ENCODE peak calls at places on chromosomes 11 and 22, in nine cellular contexts. One of them, this sample, is unnamed.
A peak's percentile ranks its signal among the peaks of the same experiment; 100 is the strongest.

GRCh38 chr11:15139101-15139770 is 24.5 kb downstream of the INSC start:
- DNase-seq in cardiac muscle cell: no peak
- DNase-seq in cardiac fibroblast: no peak
- DNase-seq in uterus: no peak
- DNase-seq in foreskin fibroblast: no peak
- DNase-seq in GM20000: no peak
- DNase-seq in fibroblast of pulmonary artery: no peak
- DNase-seq in Panc1: no peak
- DNase-seq in PC-9: no peak
- DNase-seq in this sample: no peak

GRCh38 chr11:65445101-65445603 is 22.6 kb downstream of the NEAT1 start:
- DNase-seq in cardiac muscle cell: no peak
- DNase-seq in cardiac fibroblast: peak; percentile 55
- DNase-seq in uterus: peak; percentile 14
- DNase-seq in foreskin fibroblast: no peak
- DNase-seq in GM20000: no peak
- DNase-seq in fibroblast of pulmonary artery: peak; percentile 46
- DNase-seq in Panc1: no peak
- DNase-seq in PC-9: no peak
- DNase-seq in this sample: no peak

GRCh38 chr11:69657911-69658605 is 17.1 kb downstream of the LTO1 start:
- DNase-seq in cardiac muscle cell: peak; percentile 86
- DNase-seq in cardiac fibroblast: no peak
- DNase-seq in uterus: no peak
- DNase-seq in foreskin fibroblast: no peak
- DNase-seq in GM20000: no peak
- DNase-seq in fibroblast of pulmonary artery: peak; percentile 37
- DNase-seq in Panc1: no peak
- DNase-seq in PC-9: no peak
- DNase-seq in this sample: peak; percentile 62

GRCh38 chr22:49183826-49184216 is 643.9 kb downstream of the BRD1 start:
- DNase-seq in cardiac muscle cell: no peak
- DNase-seq in cardiac fibroblast: no peak
- DNase-seq in uterus: no peak
- DNase-seq in foreskin fibroblast: no peak
- DNase-seq in GM20000: no peak
- DNase-seq in fibroblast of pulmonary artery: no peak
- DNase-seq in Panc1: no peak
- DNase-seq in PC-9: no peak
- DNase-seq in this sample: no peak

GRCh38 chr11:69135420-69136363 is 20.0 kb upstream of the SMIM38 start:
- DNase-seq in cardiac muscle cell: no peak
- DNase-seq in cardiac fibroblast: no peak
- DNase-seq in uterus: no peak
- DNase-seq in foreskin fibroblast: no peak
- DNase-seq in GM20000: no peak
- DNase-seq in fibroblast of pulmonary artery: no peak
- DNase-seq in Panc1: no peak
- DNase-seq in PC-9: no peak
- DNase-seq in this sample: no peak

GRCh38 chr11:30733748-30734147 is 147.6 kb upstream of the MPPED2 start:
- DNase-seq in cardiac muscle cell: no peak
- DNase-seq in cardiac fibroblast: no peak
- DNase-seq in uterus: no peak
- DNase-seq in foreskin fibroblast: no peak
- DNase-seq in GM20000: no peak
- DNase-seq in fibroblast of pulmonary artery: no peak
- DNase-seq in Panc1: no peak
- DNase-seq in PC-9: no peak
- DNase-seq in this sample: no peak

GRCh38 chr11:57936050-57936418 is 87.6 kb upstream of the OR9Q1 start:
- DNase-seq in cardiac muscle cell: no peak
- DNase-seq in cardiac fibroblast: peak; percentile 4
- DNase-seq in uterus: no peak
- DNase-seq in foreskin fibroblast: no peak
- DNase-seq in GM20000: no peak
- DNase-seq in fibroblast of pulmonary artery: no peak
- DNase-seq in Panc1: no peak
- DNase-seq in PC-9: no peak
- DNase-seq in this sample: no peak

GRCh38 chr11:82802710-82803109 is 69.0 kb upstream of the FAM181B start:
- DNase-seq in cardiac muscle cell: no peak
- DNase-seq in cardiac fibroblast: no peak
- DNase-seq in uterus: no peak
- DNase-seq in foreskin fibroblast: no peak
- DNase-seq in GM20000: no peak
- DNase-seq in fibroblast of pulmonary artery: no peak
- DNase-seq in Panc1: no peak
- DNase-seq in PC-9: no peak
- DNase-seq in this sample: no peak

GRCh38 chr11:18245396-18245795 is 3.1 kb downstream of the SAA2 start:
- DNase-seq in cardiac muscle cell: no peak
- DNase-seq in cardiac fibroblast: peak; percentile 27
- DNase-seq in uterus: no peak
- DNase-seq in foreskin fibroblast: peak; percentile 22
- DNase-seq in GM20000: no peak
- DNase-seq in fibroblast of pulmonary artery: no peak
- DNase-seq in Panc1: no peak
- DNase-seq in PC-9: no peak
- DNase-seq in this sample: no peak

GRCh38 chr22:44261164-44261860 is 51.4 kb downstream of the SHISAL1 start:
- DNase-seq in cardiac muscle cell: no peak
- DNase-seq in cardiac fibroblast: no peak
- DNase-seq in uterus: peak; percentile 7
- DNase-seq in foreskin fibroblast: no peak
- DNase-seq in GM20000: no peak
- DNase-seq in fibroblast of pulmonary artery: no peak
- DNase-seq in Panc1: no peak
- DNase-seq in PC-9: no peak
- DNase-seq in this sample: no peak

GRCh38 chr11:72037554-72038311 is 39.0 kb downstream of the IL18BP start:
- DNase-seq in cardiac muscle cell: no peak
- DNase-seq in cardiac fibroblast: peak; percentile 18
- DNase-seq in uterus: peak; percentile 32
- DNase-seq in foreskin fibroblast: peak; percentile 42
- DNase-seq in GM20000: no peak
- DNase-seq in fibroblast of pulmonary artery: no peak
- DNase-seq in Panc1: no peak
- DNase-seq in PC-9: no peak
- DNase-seq in this sample: no peak

GRCh38 chr22:40406063-40406890 is 35.9 kb downstream of the SGSM3 start:
- DNase-seq in cardiac muscle cell: no peak
- DNase-seq in cardiac fibroblast: no peak
- DNase-seq in uterus: no peak
- DNase-seq in foreskin fibroblast: no peak
- DNase-seq in GM20000: no peak
- DNase-seq in fibroblast of pulmonary artery: no peak
- DNase-seq in Panc1: no peak
- DNase-seq in PC-9: no peak
- DNase-seq in this sample: no peak

GRCh38 chr11:95659088-95659487 is 130.5 kb downstream of the FAM76B start:
- DNase-seq in cardiac muscle cell: no peak
- DNase-seq in cardiac fibroblast: peak; percentile 33
- DNase-seq in uterus: no peak
- DNase-seq in foreskin fibroblast: peak; percentile 77
- DNase-seq in GM20000: no peak
- DNase-seq in fibroblast of pulmonary artery: no peak
- DNase-seq in Panc1: no peak
- DNase-seq in PC-9: no peak
- DNase-seq in this sample: no peak

GRCh38 chr11:34068098-34068497 is 16.6 kb downstream of the CAPRIN1 start:
- DNase-seq in cardiac muscle cell: no peak
- DNase-seq in cardiac fibroblast: peak; percentile 73
- DNase-seq in uterus: no peak
- DNase-seq in foreskin fibroblast: peak; percentile 50
- DNase-seq in GM20000: no peak
- DNase-seq in fibroblast of pulmonary artery: peak; percentile 78
- DNase-seq in Panc1: no peak
- DNase-seq in PC-9: no peak
- DNase-seq in this sample: no peak

GRCh38 chr22:44704159-44705021 is 2.4 kb downstream of the PRR5 start:
- DNase-seq in cardiac muscle cell: no peak
- DNase-seq in cardiac fibroblast: no peak
- DNase-seq in uterus: no peak
- DNase-seq in foreskin fibroblast: no peak
- DNase-seq in GM20000: no peak
- DNase-seq in fibroblast of pulmonary artery: no peak
- DNase-seq in Panc1: no peak
- DNase-seq in PC-9: peak; percentile 23
- DNase-seq in this sample: no peak

GRCh38 chr11:1934326-1935155 is 12.6 kb upstream of the MRPL23 start:
- DNase-seq in cardiac muscle cell: no peak
- DNase-seq in cardiac fibroblast: no peak
- DNase-seq in uterus: peak; percentile 12
- DNase-seq in foreskin fibroblast: no peak
- DNase-seq in GM20000: peak; percentile 32
- DNase-seq in fibroblast of pulmonary artery: no peak
- DNase-seq in Panc1: no peak
- DNase-seq in PC-9: no peak
- DNase-seq in this sample: peak; percentile 1

GRCh38 chr22:45344339-45344738 is 34.6 kb downstream of the FAM118A start:
- DNase-seq in cardiac muscle cell: peak; percentile 42
- DNase-seq in cardiac fibroblast: no peak
- DNase-seq in uterus: no peak
- DNase-seq in foreskin fibroblast: no peak
- DNase-seq in GM20000: no peak
- DNase-seq in fibroblast of pulmonary artery: peak; percentile 31
- DNase-seq in Panc1: no peak
- DNase-seq in PC-9: no peak
- DNase-seq in this sample: peak; percentile 13

GRCh38 chr11:70547386-70547785 is 149.1 kb downstream of the CTTN start:
- DNase-seq in cardiac muscle cell: no peak
- DNase-seq in cardiac fibroblast: no peak
- DNase-seq in uterus: no peak
- DNase-seq in foreskin fibroblast: no peak
- DNase-seq in GM20000: no peak
- DNase-seq in fibroblast of pulmonary artery: no peak
- DNase-seq in Panc1: no peak
- DNase-seq in PC-9: peak; percentile 21
- DNase-seq in this sample: no peak

GRCh38 chr22:30078320-30079311 is 1.6 kb upstream of the HORMAD2 start:
- DNase-seq in cardiac muscle cell: no peak
- DNase-seq in cardiac fibroblast: no peak
- DNase-seq in uterus: no peak
- DNase-seq in foreskin fibroblast: no peak
- DNase-seq in GM20000: peak; percentile 56
- DNase-seq in fibroblast of pulmonary artery: no peak
- DNase-seq in Panc1: no peak
- DNase-seq in PC-9: no peak
- DNase-seq in this sample: no peak

GRCh38 chr11:119991669-119992068 is 146.2 kb downstream of the TRIM29 start:
- DNase-seq in cardiac muscle cell: no peak
- DNase-seq in cardiac fibroblast: no peak
- DNase-seq in uterus: no peak
- DNase-seq in foreskin fibroblast: no peak
- DNase-seq in GM20000: no peak
- DNase-seq in fibroblast of pulmonary artery: no peak
- DNase-seq in Panc1: no peak
- DNase-seq in PC-9: no peak
- DNase-seq in this sample: peak; percentile 42

GRCh38 chr11:119992171-119993051 is 145.5 kb downstream of the TRIM29 start:
- DNase-seq in cardiac muscle cell: no peak
- DNase-seq in cardiac fibroblast: no peak
- DNase-seq in uterus: no peak
- DNase-seq in foreskin fibroblast: peak; percentile 4
- DNase-seq in GM20000: no peak
- DNase-seq in fibroblast of pulmonary artery: no peak
- DNase-seq in Panc1: no peak
- DNase-seq in PC-9: no peak
- DNase-seq in this sample: no peak

GRCh38 chr11:119995730-119996491 is 142.0 kb downstream of the TRIM29 start:
- DNase-seq in cardiac muscle cell: no peak
- DNase-seq in cardiac fibroblast: no peak
- DNase-seq in uterus: no peak
- DNase-seq in foreskin fibroblast: no peak
- DNase-seq in GM20000: no peak
- DNase-seq in fibroblast of pulmonary artery: no peak
- DNase-seq in Panc1: no peak
- DNase-seq in PC-9: no peak
- DNase-seq in this sample: no peak

GRCh38 chr11:119991022-119991404 is 146.9 kb downstream of the TRIM29 start:
- DNase-seq in cardiac muscle cell: no peak
- DNase-seq in cardiac fibroblast: no peak
- DNase-seq in uterus: no peak
- DNase-seq in foreskin fibroblast: no peak
- DNase-seq in GM20000: no peak
- DNase-seq in fibroblast of pulmonary artery: no peak
- DNase-seq in Panc1: no peak
- DNase-seq in PC-9: no peak
- DNase-seq in this sample: no peak

GRCh38 chr11:119993732-119994131 is 144.2 kb downstream of the TRIM29 start:
- DNase-seq in cardiac muscle cell: peak; percentile 48
- DNase-seq in cardiac fibroblast: no peak
- DNase-seq in uterus: no peak
- DNase-seq in foreskin fibroblast: no peak
- DNase-seq in GM20000: no peak
- DNase-seq in fibroblast of pulmonary artery: no peak
- DNase-seq in Panc1: no peak
- DNase-seq in PC-9: no peak
- DNase-seq in this sample: no peak
- TF ChIP-seq CTCF in cardiac muscle cell: no peak
- TF ChIP-seq CTCF in cardiac fibroblast: no peak
- TF ChIP-seq CTCF in uterus: no peak
- TF ChIP-seq CTCF in foreskin fibroblast: no peak
- TF ChIP-seq CTCF in GM20000: no peak
- TF ChIP-seq CTCF in fibroblast of pulmonary artery: no peak
- TF ChIP-seq CTCF in Panc1: no peak
- TF ChIP-seq CTCF in PC-9: no peak
- TF ChIP-seq CTCF in this sample: no peak

GRCh38 chr11:108616549-108616948 is 23.0 kb upstream of the EXPH5 start:
- DNase-seq in cardiac muscle cell: no peak
- DNase-seq in cardiac fibroblast: peak; percentile 96
- DNase-seq in uterus: no peak
- DNase-seq in foreskin fibroblast: peak; percentile 73
- DNase-seq in GM20000: no peak
- DNase-seq in fibroblast of pulmonary artery: peak; percentile 92
- DNase-seq in Panc1: peak; percentile 85
- DNase-seq in PC-9: peak; percentile 100
- DNase-seq in this sample: no peak
- TF ChIP-seq CTCF in cardiac muscle cell: no peak
- TF ChIP-seq CTCF in cardiac fibroblast: no peak
- TF ChIP-seq CTCF in uterus: no peak
- TF ChIP-seq CTCF in foreskin fibroblast: no peak
- TF ChIP-seq CTCF in GM20000: no peak
- TF ChIP-seq CTCF in fibroblast of pulmonary artery: no peak
- TF ChIP-seq CTCF in Panc1: no peak
- TF ChIP-seq CTCF in PC-9: no peak
- TF ChIP-seq CTCF in this sample: no peak

GRCh38 chr11:112694813-112695212 is 266.4 kb upstream of the NCAM1 start:
- DNase-seq in cardiac muscle cell: no peak
- DNase-seq in cardiac fibroblast: peak; percentile 9
- DNase-seq in uterus: no peak
- DNase-seq in foreskin fibroblast: no peak
- DNase-seq in GM20000: no peak
- DNase-seq in fibroblast of pulmonary artery: peak; percentile 6
- DNase-seq in Panc1: no peak
- DNase-seq in PC-9: no peak
- DNase-seq in this sample: no peak
- TF ChIP-seq CTCF in cardiac muscle cell: no peak
- TF ChIP-seq CTCF in cardiac fibroblast: no peak
- TF ChIP-seq CTCF in uterus: no peak
- TF ChIP-seq CTCF in foreskin fibroblast: no peak
- TF ChIP-seq CTCF in GM20000: no peak
- TF ChIP-seq CTCF in fibroblast of pulmonary artery: no peak
- TF ChIP-seq CTCF in Panc1: no peak
- TF ChIP-seq CTCF in PC-9: no peak
- TF ChIP-seq CTCF in this sample: no peak

GRCh38 chr11:56624661-56625110 is 10.0 kb upstream of the OR5M1 start:
- DNase-seq in cardiac muscle cell: peak; percentile 55
- DNase-seq in cardiac fibroblast: peak; percentile 74
- DNase-seq in uterus: no peak
- DNase-seq in foreskin fibroblast: peak; percentile 2
- DNase-seq in GM20000: peak; percentile 11
- DNase-seq in fibroblast of pulmonary artery: peak; percentile 33
- DNase-seq in Panc1: peak; percentile 27
- DNase-seq in PC-9: peak; percentile 69
- DNase-seq in this sample: no peak
- TF ChIP-seq CTCF in cardiac muscle cell: peak; percentile 29
- TF ChIP-seq CTCF in cardiac fibroblast: peak; percentile 31
- TF ChIP-seq CTCF in uterus: no peak
- TF ChIP-seq CTCF in foreskin fibroblast: peak; percentile 11
- TF ChIP-seq CTCF in GM20000: no peak
- TF ChIP-seq CTCF in fibroblast of pulmonary artery: no peak
- TF ChIP-seq CTCF in Panc1: peak; percentile 45
- TF ChIP-seq CTCF in PC-9: peak; percentile 69
- TF ChIP-seq CTCF in this sample: peak; percentile 47

This sample was measured in nephron progenitor cell.